ENCODE peak calls at places on chromosomes 16 and 17, in eight cellular contexts. J, H, K, S, F, Q, B and O are unnamed samples. For H3K36me3, the result is how much of the 10 kb centered on the place peaks cover.

GRCh38 chr17:49528966-49529365 is 33.9 kb downstream of the NGFR start:
- DNase-seq in S (no peak), J (no peak), B (no peak), F (no peak), H (no peak), Q (no peak), K (peak), O (no peak)

GRCh38 chr16:77191259-77191969 is 424 bp downstream of the MON1B start:
- DNase-seq in J (no peak), H (no peak), K (peak), Q (peak), S (no peak), B (peak), F (no peak), O (peak)

GRCh38 chr16:53664724-53665345 is 38.8 kb downstream of the RPGRIP1L start:
- DNase-seq in J (peak), K (no peak), F (no peak), S (no peak), Q (peak), H (no peak), B (peak), O (no peak)

GRCh38 chr17:32335647-32336046 is 6.3 kb downstream of the C17orf75 start:
- DNase-seq in K (no peak), H (no peak), F (no peak), S (no peak), B (no peak), J (no peak), Q (no peak), O (no peak)

GRCh38 chr16:8517280-8517679 is 73.0 kb downstream of the TMEM114 start:
- DNase-seq in H (no peak), Q (no peak), S (no peak), B (no peak), J (no peak), F (no peak), K (no peak), O (peak)

GRCh38 chr16:69535123-69536050 is 30.4 kb upstream of the NFAT5 start:
- DNase-seq in B (no peak), H (no peak), K (no peak), J (no peak), Q (no peak), F (no peak), S (no peak), O (no peak)

GRCh38 chr16:51556694-51557327 is 405.7 kb upstream of the SALL1 start:
- DNase-seq in Q (no peak), B (peak), K (no peak), F (no peak), S (no peak), H (no peak), J (no peak), O (no peak)

GRCh38 chr16:11757671-11758545 is 15.3 kb upstream of the TXNDC11 start:
- DNase-seq in S (no peak), F (no peak), Q (no peak), H (no peak), K (no peak), J (no peak), B (peak), O (peak)

GRCh38 chr16:75025766-75026165 is 26.9 kb downstream of the ZNRF1 start:
- DNase-seq in B (no peak), K (no peak), J (no peak), F (no peak), H (no peak), S (no peak), Q (no peak), O (no peak)

GRCh38 chr17:164536-165235 is 16.8 kb downstream of the DOC2B start:
- DNase-seq in S (peak), J (no peak), K (no peak), H (peak), B (peak), Q (peak), F (no peak), O (peak)

GRCh38 chr16:83728518-83728917 is 79.3 kb upstream of the HSBP1 start:
- DNase-seq in J (no peak), B (no peak), F (no peak), H (no peak), K (no peak), Q (no peak), S (no peak), O (no peak)

GRCh38 chr16:1168837-1169236 is 15.9 kb downstream of the CACNA1H start:
- DNase-seq in F (no peak), S (no peak), Q (no peak), J (no peak), B (no peak), K (no peak), H (no peak), O (no peak)

GRCh38 chr17:60231234-60231633 is 81.5 kb downstream of the CA4 start:
- DNase-seq in S (peak), H (no peak), Q (peak), F (no peak), K (no peak), B (peak), J (no peak), O (peak)

GRCh38 chr17:80937501-80938356 is 53.9 kb upstream of the CHMP6 start:
- DNase-seq in B (no peak), F (no peak), J (no peak), K (peak), H (no peak), Q (no peak), S (no peak), O (no peak)

GRCh38 chr17:17900615-17901520 is 64.1 kb upstream of the SREBF1 start:
- DNase-seq in Q (no peak), J (no peak), H (no peak), S (no peak), B (peak), F (peak), K (peak), O (peak)

GRCh38 chr17:64420143-64420670 is 28.7 kb upstream of the MILR1 start:
- DNase-seq in H (peak), K (no peak), J (no peak), Q (peak), B (peak), S (peak), F (no peak), O (peak)

GRCh38 chr16:49471038-49471727 is 97.6 kb downstream of the C16orf78 start:
- DNase-seq in K (no peak), J (no peak), S (no peak), Q (no peak), B (no peak), F (no peak), H (no peak), O (no peak)

GRCh38 chr17:80068301-80069160 is 32.1 kb downstream of the CCDC40 start:
- DNase-seq in S (no peak), J (no peak), Q (no peak), F (no peak), H (no peak), B (peak), K (no peak), O (peak)

GRCh38 chr17:58756246-58757161 is 850 bp downstream of the PPM1E start:
- DNase-seq in B (peak), S (peak), K (no peak), Q (no peak), F (no peak), H (no peak), J (no peak), O (no peak)

GRCh38 chr16:76583995-76584394 is 306.8 kb downstream of the CNTNAP4 start:
- DNase-seq in Q (no peak), F (no peak), B (no peak), J (no peak), K (no peak), S (no peak), H (no peak), O (no peak)

GRCh38 chr17:79681628-79682261 is 49.0 kb upstream of the ENPP7 start:
- DNase-seq in H (no peak), J (no peak), B (no peak), S (no peak), K (no peak), Q (no peak), F (no peak), O (no peak)

GRCh38 chr17:66354981-66355380 is 52.6 kb downstream of the PRKCA start:
- DNase-seq in K (no peak), H (no peak), Q (no peak), J (no peak), S (no peak), F (no peak), B (no peak), O (no peak)

GRCh38 chr17:48537316-48537715 is 6.5 kb upstream of the HOXB1 start:
- DNase-seq in K (no peak), B (no peak), Q (no peak), J (no peak), H (no peak), S (no peak), F (no peak), O (no peak)

GRCh38 chr17:62950067-62950466 is 16.0 kb upstream of the TANC2 start:
- DNase-seq in K (no peak), Q (no peak), F (peak), J (no peak), B (peak), S (no peak), H (no peak), O (peak)

GRCh38 chr17:60145006-60145935 is 4.5 kb upstream of the CA4 start:
- DNase-seq in K (no peak), F (no peak), S (peak), H (no peak), J (no peak), B (no peak), Q (no peak), O (no peak)

GRCh38 chr17:41442772-41443171 is 2.0 kb upstream of the KRT38 start:
- DNase-seq in K (no peak), B (no peak), Q (no peak), H (no peak), S (no peak), J (no peak), F (no peak), O (no peak)

GRCh38 chr16:460787-461186 is 35.3 kb downstream of the RAB11FIP3 start:
- DNase-seq in K (no peak), J (no peak), B (no peak), Q (no peak), H (no peak), S (no peak), F (no peak), O (no peak)

GRCh38 chr17:37388266-37388665 is 12.5 kb downstream of the C17orf78 start:
- DNase-seq in J (no peak), S (no peak), F (no peak), H (no peak), K (no peak), Q (no peak), B (no peak), O (no peak)

GRCh38 chr17:30961213-30962188 is 9.3 kb upstream of the RNF135 start:
- DNase-seq in H (no peak), F (no peak), Q (peak), J (peak), S (peak), K (peak), B (no peak), O (no peak)

GRCh38 chr16:80993293-80993691 is 13.4 kb downstream of the CMC2 start:
- DNase-seq in F (no peak), S (no peak), K (no peak), B (peak), H (no peak), J (no peak), Q (no peak), O (no peak)

GRCh38 chr16:53821957-53822625 is 118.1 kb downstream of the FTO start:
- DNase-seq in B (no peak), F (no peak), J (no peak), K (no peak), S (no peak), Q (no peak), H (no peak), O (no peak)

GRCh38 chr17:44222112-44222869 is 2.8 kb upstream of the UBTF start:
- DNase-seq in F (no peak), J (no peak), H (peak), S (peak), K (peak), B (peak), Q (peak), O (peak)

GRCh38 chr17:21218101-21218500 is 4.1 kb upstream of the TMEM11 start:
- DNase-seq in H (no peak), K (no peak), Q (no peak), F (no peak), S (peak), B (no peak), J (no peak), O (no peak)

GRCh38 chr16:83995756-83996155 is 27.7 kb downstream of the NECAB2 start:
- DNase-seq in K (no peak), B (peak), S (peak), J (no peak), F (no peak), Q (no peak), H (no peak), O (peak)

GRCh38 chr17:66923881-66924280 is 40.6 kb upstream of the CACNG4 start:
- DNase-seq in B (no peak), H (no peak), K (no peak), S (no peak), Q (no peak), F (no peak), J (no peak), O (no peak)

GRCh38 chr17:61837175-61838051 is 25.9 kb downstream of the BRIP1 start:
- DNase-seq in F (no peak), K (no peak), J (peak), H (peak), B (peak), Q (peak), S (peak), O (peak)

GRCh38 chr16:69847643-69848042 is 85.5 kb downstream of the WWP2 start:
- DNase-seq in S (no peak), Q (no peak), H (no peak), B (no peak), K (no peak), J (no peak), F (no peak), O (no peak)

GRCh38 chr17:72219136-72219823 is 98.5 kb downstream of the SOX9 start:
- DNase-seq in S (peak), H (no peak), F (no peak), K (no peak), J (no peak), Q (no peak), B (peak), O (peak)

GRCh38 chr16:30979170-30980067 is 5.6 kb upstream of the HSD3B7 start:
- DNase-seq in J (no peak), H (no peak), Q (no peak), K (peak), F (no peak), S (peak), B (no peak), O (no peak)
- H3K36me3 ChIP-seq in J (under half), H (under half), Q (half or more), K (under half), F (half or more), S (under half), B (under half), O (under half)

GRCh38 chr16:72400257-72401078 is 228.5 kb upstream of the PMFBP1 start:
- DNase-seq in J (peak), S (peak), F (no peak), K (no peak), Q (peak), H (peak), B (peak), O (peak)

GRCh38 chr16:72399811-72400210 is 227.9 kb upstream of the PMFBP1 start:
- DNase-seq in S (no peak), J (no peak), H (no peak), B (no peak), F (no peak), Q (no peak), K (no peak), O (no peak)

GRCh38 chr16:72406390-72406789 is 234.4 kb upstream of the PMFBP1 start:
- DNase-seq in K (no peak), J (no peak), S (no peak), Q (no peak), B (no peak), H (no peak), F (no peak), O (no peak)

GRCh38 chr16:72401079-72401361 is 229.1 kb upstream of the PMFBP1 start:
- DNase-seq in B (no peak), Q (no peak), F (no peak), K (no peak), J (no peak), H (no peak), S (no peak), O (no peak)

DNA sequence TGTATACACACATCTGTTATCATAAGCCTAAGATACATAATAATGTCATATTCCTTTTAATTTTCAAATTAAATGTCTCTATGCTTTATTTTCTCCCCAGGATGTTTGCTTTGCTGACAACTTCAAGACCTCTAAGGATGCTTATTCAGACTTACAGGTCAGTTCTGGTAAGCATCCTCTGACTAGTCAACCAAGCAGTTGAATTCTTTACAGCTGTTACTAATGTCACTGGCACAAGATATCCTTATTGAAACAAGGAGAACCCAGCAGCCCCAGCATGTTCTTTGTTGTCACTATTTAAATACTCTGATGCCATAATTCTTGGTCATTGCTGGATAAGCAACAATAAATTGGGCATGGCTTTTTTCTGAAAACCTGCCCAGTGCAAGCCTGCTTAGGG is 232.3 kb upstream of the PMFBP1 start:
- DNase-seq in B (no peak), Q (no peak), F (no peak), H (no peak), S (no peak), J (no peak), K (no peak), O (no peak)
- H3K36me3 ChIP-seq in B (under half), Q (under half), F (under half), H (under half), S (under half), J (under half), K (under half), O (under half)

DNA sequence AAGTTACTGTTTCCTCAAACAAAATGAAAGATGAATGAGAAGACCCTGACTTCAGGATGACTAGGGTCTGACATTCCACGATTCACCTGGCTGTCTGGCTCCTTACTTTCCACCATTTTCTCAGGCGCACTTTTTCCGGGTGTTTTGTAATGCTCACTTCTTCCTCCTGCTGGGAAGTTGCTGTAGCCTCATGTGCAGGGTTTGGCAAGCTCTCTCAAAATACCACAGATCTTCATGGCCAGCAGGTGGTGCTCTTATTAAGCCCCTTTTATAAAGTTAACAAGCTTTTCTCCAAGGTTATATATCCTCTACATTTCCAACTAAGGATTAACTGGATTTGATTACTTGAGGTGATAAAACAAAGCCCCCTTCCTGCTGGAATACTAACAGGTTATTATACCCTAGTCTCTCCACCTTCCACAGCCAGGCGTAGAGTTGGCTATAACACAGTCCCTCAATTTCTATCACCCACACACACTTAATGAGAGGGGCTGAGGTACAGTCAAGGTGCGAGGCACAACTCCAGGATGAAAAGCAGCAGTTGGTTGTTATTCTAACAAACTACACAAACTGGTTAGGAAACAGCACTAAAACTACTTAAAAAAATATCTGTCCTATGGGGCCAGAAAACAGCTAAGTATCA is 45.4 kb downstream of the STH start:
- DNase-seq in Q (peak), S (peak), J (no peak), F (peak), H (peak), B (peak), K (no peak), O (peak)
- H3K36me3 ChIP-seq in Q (half or more), S (under half), J (under half), F (under half), H (under half), B (under half), K (under half), O (under half)

DNA sequence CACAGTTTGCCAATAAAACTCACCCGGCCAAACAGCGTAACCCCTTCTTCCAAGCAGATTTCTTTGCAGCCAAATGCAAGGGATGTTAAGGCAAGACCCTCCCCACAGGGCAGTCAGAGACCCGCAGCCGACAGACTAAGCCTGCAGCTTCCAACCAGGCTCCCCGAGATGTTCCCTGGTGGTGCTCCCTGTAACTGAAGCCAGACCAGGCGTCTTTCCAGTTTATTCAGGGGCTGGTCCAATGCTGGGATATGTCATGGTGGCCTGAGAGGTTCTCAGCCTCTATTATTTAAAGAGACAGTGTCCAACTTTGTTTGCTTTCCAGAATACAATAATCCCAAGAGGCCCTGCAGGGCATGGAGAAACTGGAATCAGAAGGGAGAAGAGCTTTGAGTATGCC is at the start of gene PMP22:
- DNase-seq in H (no peak), B (no peak), Q (no peak), F (no peak), J (no peak), K (no peak), S (peak), O (no peak)
- H3K36me3 ChIP-seq in H (under half), B (under half), Q (under half), F (under half), J (under half), K (under half), S (under half), O (under half)

GRCh38 chr17:4072487-4073157 is 70.2 kb downstream of the ZZEF1 start:
- DNase-seq in Q (no peak), J (no peak), B (no peak), S (no peak), F (no peak), H (no peak), K (no peak), O (no peak)

GRCh38 chr17:4074831-4075495 is 67.9 kb downstream of the ZZEF1 start:
- DNase-seq in J (peak), B (peak), K (no peak), S (peak), Q (peak), H (peak), F (no peak), O (peak)

GRCh38 chr17:4068918-4069317 is 73.9 kb downstream of the ZZEF1 start:
- DNase-seq in Q (no peak), S (no peak), K (no peak), H (no peak), F (no peak), J (no peak), B (no peak), O (no peak)

DNA sequence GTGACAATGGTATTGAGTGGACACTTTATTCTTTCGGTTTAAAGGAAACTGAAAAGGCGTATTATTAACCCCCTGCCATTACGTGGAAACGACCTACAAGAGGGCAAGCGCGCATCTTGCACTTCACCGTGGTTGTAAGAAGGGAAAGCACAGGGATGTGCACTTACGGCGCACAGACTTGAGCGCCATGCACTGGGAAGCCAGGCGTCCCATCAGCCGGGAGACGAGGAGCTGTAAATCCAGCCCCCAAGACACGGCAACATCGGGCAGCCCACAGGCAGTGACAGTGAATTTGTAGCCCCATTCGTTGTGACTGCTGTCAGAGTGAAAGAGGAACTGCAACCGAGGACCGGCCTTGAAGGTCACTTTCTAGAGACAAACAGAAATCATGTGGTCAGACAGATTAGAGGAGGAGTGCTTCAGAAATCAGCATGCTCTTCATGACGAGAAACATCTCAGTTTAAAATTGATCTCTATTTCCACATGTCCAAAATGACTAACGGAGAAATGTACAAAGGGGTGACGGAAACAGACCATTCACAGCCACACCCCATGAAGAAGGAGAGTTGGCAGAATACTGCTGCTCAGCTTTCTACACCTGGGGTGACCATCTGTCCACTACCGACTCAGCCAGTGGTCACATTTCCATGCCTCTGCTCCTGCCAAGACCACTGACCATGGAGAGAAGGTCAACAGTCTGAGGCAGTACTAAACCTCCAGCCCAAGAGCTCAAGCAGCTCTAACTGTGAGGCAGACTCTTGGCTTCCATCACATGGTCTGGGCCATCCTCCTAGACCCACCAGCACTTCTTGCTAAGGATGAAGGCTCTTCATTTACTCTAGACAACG is 68.6 kb downstream of the ZZEF1 start:
- DNase-seq in K (no peak), S (no peak), F (no peak), B (no peak), Q (no peak), H (peak), J (peak), O (no peak)
- H3K36me3 ChIP-seq in K (under half), S (under half), F (half or more), B (under half), Q (half or more), H (half or more), J (under half), O (half or more)